ENCODE peak calls at places on chromosomes 6 and 20, in four cellular contexts. P is mucosa of descending colon, M is left ventricle myocardium inferior, Y is NB4. K is an unnamed sample.

GRCh38 chr6:163128324-163128723 is 286.2 kb upstream of the QKI start:
- DNase-seq in P (no peak), M (no peak), Y (no peak), K (no peak)

GRCh38 chr20:62737271-62737761 is 28.7 kb downstream of the NTSR1 start:
- DNase-seq in P (peak; percentile 52), M (peak; percentile 8), Y (peak; percentile 33), K (no peak)

GRCh38 chr20:48667889-48668413 is 159.8 kb downstream of the PREX1 start:
- DNase-seq in P (no peak), M (no peak), Y (no peak), K (no peak)

GRCh38 chr6:106275692-106276091 is 49.9 kb downstream of the ATG5 start:
- DNase-seq in P (no peak), M (no peak), Y (no peak), K (peak; percentile 14)

GRCh38 chr6:2353412-2354137 is 108.2 kb upstream of the GMDS start:
- DNase-seq in P (no peak), M (peak; percentile 37), Y (peak; percentile 79), K (peak; percentile 73)

GRCh38 chr6:85360794-85361642 is 88.9 kb upstream of the NT5E start:
- DNase-seq in P (no peak), M (no peak), Y (peak; percentile 18), K (peak; percentile 19)

GRCh38 chr20:59785986-59786753 is 147.3 kb downstream of the SYCP2 start:
- DNase-seq in P (no peak), M (no peak), Y (peak; percentile 23), K (no peak)

GRCh38 chr6:148973809-148974208 is 227.0 kb downstream of the UST start:
- DNase-seq in P (no peak), M (no peak), Y (peak; percentile 12), K (no peak)

GRCh38 chr20:51333446-51333845 is 209.1 kb downstream of the NFATC2 start:
- DNase-seq in P (no peak), M (no peak), Y (no peak), K (no peak)

GRCh38 chr6:92667843-92668242 is 751.5 kb downstream of the EPHA7 start:
- DNase-seq in P (no peak), M (no peak), Y (no peak), K (no peak)

GRCh38 chr20:10170261-10170660 is 48.4 kb upstream of the SNAP25 start:
- DNase-seq in P (no peak), M (no peak), Y (no peak), K (no peak)

GRCh38 chr6:158638393-158638792 is 6.2 kb downstream of the DYNLT1 start:
- DNase-seq in P (peak; percentile 13), M (no peak), Y (no peak), K (no peak)

GRCh38 chr20:61464634-61465033 is 212.6 kb downstream of the CDH4 start:
- DNase-seq in P (no peak), M (no peak), Y (no peak), K (no peak)

GRCh38 chr20:32470025-32470861 is 112.1 kb downstream of the ASXL1 start:
- DNase-seq in P (peak; percentile 64), M (peak; percentile 64), Y (peak; percentile 77), K (peak; percentile 70)

GRCh38 chr20:44030394-44030793 is 115.7 kb downstream of the TOX2 start:
- DNase-seq in P (no peak), M (no peak), Y (no peak), K (no peak)

GRCh38 chr6:111576302-111576701 is 29.4 kb downstream of the TRAF3IP2 start:
- DNase-seq in P (no peak), M (no peak), Y (peak; percentile 78), K (no peak)

GRCh38 chr6:47655719-47656595 is 42.4 kb upstream of the ADGRF4 start:
- DNase-seq in P (peak; percentile 58), M (no peak), Y (peak; percentile 65), K (peak; percentile 16)

GRCh38 chr6:120198033-120198432 is 848.5 kb upstream of the MAN1A1 start:
- DNase-seq in P (no peak), M (no peak), Y (peak; percentile 7), K (no peak)

GRCh38 chr20:53021934-53022333 is 49.8 kb downstream of the TSHZ2 start:
- DNase-seq in P (no peak), M (no peak), Y (no peak), K (peak; percentile 19)

GRCh38 chr6:72933216-72933615 is 292.1 kb downstream of the KHDC1L start:
- DNase-seq in P (no peak), M (no peak), Y (no peak), K (no peak)

GRCh38 chr20:18428490-18429173 is 38.2 kb downstream of the DZANK1 start:
- DNase-seq in P (no peak), M (peak; percentile 17), Y (no peak), K (no peak)

GRCh38 chr6:57221191-57221935 is 744 bp downstream of the RAB23 start:
- DNase-seq in P (peak; percentile 86), M (peak; percentile 51), Y (peak; percentile 89), K (peak; percentile 66)

GRCh38 chr6:113649916-113650609 is 207.1 kb upstream of the MARCKS start:
- DNase-seq in P (no peak), M (no peak), Y (no peak), K (no peak)

GRCh38 chr20:9520096-9520495 is 5.7 kb downstream of the LAMP5 start:
- DNase-seq in P (no peak), M (no peak), Y (no peak), K (no peak)

GRCh38 chr6:71164890-71165289 is 123.7 kb upstream of the OGFRL1 start:
- DNase-seq in P (no peak), M (no peak), Y (no peak), K (no peak)

GRCh38 chr20:38210741-38211140 is 45.7 kb upstream of the TGM2 start:
- DNase-seq in P (no peak), M (no peak), Y (no peak), K (no peak)

GRCh38 chr6:56380476-56380875 is 133.1 kb upstream of the COL21A1 start:
- DNase-seq in P (no peak), M (no peak), Y (no peak), K (no peak)

DNA sequence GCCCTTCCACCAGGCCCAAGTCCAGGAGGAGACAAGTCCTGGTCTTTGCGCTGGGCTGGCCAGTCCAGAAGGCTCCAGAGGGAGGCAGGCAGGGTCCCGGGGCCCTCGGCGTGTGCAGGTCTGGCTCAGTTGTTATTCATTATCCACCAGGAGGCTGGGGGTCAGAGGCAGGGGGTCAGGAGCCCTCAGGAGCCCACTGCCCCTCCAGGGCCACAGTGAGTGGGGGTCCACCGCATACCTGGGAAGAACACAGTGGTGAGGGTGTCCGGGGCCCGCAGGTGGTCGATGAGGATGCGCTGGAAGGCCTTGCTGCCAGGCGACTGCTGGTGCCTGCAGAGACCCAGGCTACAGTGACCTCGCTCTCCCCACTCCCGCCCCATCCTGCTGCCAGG is 4.4 kb upstream of the C20orf144 start:
- DNase-seq in P (no peak), M (peak; percentile 9), Y (no peak), K (no peak)
- TF ChIP-seq CTCF in P (no peak), M (no peak), Y (no peak), K (no peak)

GRCh38 chr20:1842281-1842680 is 52.9 kb upstream of the SIRPA start:
- DNase-seq in P (no peak), M (no peak), Y (no peak), K (no peak)

GRCh38 chr20:1846341-1846740 is 48.9 kb upstream of the SIRPA start:
- DNase-seq in P (no peak), M (no peak), Y (no peak), K (no peak)

GRCh38 chr20:1845701-1846100 is 49.5 kb upstream of the SIRPA start:
- DNase-seq in P (no peak), M (no peak), Y (no peak), K (no peak)

GRCh38 chr20:1847780-1848179 is 47.4 kb upstream of the SIRPA start:
- DNase-seq in P (no peak), M (no peak), Y (no peak), K (no peak)

DNA sequence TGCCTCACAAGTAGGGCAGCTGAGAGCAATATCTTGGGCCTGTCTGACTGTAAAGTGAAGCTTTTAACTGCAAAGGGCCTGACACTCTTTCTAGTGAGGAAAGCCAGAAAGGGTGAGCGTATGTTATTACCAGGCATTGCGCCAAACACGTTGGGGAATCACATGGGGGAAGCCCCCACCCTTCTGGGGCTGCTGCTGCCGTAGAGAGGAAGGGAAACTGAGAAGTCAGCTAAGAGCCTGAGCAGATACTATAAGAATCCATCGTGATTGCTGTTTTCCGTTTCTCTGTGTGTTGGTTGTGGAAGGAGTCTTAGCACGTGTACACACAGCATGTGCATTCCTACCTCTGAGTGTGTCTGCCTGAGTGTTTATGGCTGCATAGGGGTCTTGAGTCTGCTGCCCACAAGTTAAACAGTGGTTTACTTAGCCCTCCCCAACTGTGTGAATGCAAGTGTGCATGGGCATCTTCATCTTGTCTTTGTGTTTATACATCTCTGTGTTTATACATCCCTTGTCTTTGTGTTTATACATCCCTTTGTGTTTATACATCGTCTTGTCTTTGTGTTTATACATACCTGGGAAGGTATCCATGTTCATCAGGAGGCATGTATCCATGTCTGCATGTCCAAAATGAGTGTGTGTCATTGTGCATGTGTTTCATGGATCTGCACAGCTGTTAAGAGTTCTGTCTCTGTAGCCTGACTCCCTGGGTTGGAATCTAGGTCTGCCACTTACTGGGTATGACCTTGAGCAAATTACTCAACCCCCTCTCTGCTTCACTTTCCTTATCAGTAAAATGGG is 50.3 kb upstream of the SIRPA start:
- DNase-seq in P (no peak), M (peak; percentile 39), Y (peak; percentile 77), K (peak; percentile 86)
- H3K4me3 ChIP-seq in P (no peak overlapping the region), M (no peak overlapping the region), Y (no peak overlapping the region), K (no peak overlapping the region)

GRCh38 chr6:83960704-83961103 is 72.9 kb upstream of the MRAP2 start:
- DNase-seq in P (no peak), M (no peak), Y (no peak), K (peak; percentile 9)
- TF ChIP-seq CTCF in P (no peak), M (no peak), Y (no peak), K (no peak)

GRCh38 chr6:34226731-34227586 is 9.7 kb upstream of the HMGA1 start:
- DNase-seq in P (no peak), M (no peak), Y (peak; percentile 81), K (no peak)

GRCh38 chr6:34225551-34225950 is 11.1 kb upstream of the HMGA1 start:
- DNase-seq in P (no peak), M (no peak), Y (no peak), K (no peak)

GRCh38 chr6:34226066-34226465 is 10.6 kb upstream of the HMGA1 start:
- DNase-seq in P (no peak), M (no peak), Y (no peak), K (no peak)

GRCh38 chr6:34223964-34224940 is 12.4 kb upstream of the HMGA1 start:
- DNase-seq in P (peak; percentile 96), M (peak; percentile 92), Y (peak; percentile 96), K (peak; percentile 97)

GRCh38 chr6:34223381-34223963 is 13.2 kb upstream of the HMGA1 start:
- DNase-seq in P (peak; percentile 71), M (no peak), Y (no peak), K (no peak)
- H3K4me3 ChIP-seq in P (no peak overlapping the region), M (peak overlapping the region; percentile 82), Y (peak overlapping the region; percentile 28), K (peak overlapping the region; percentile 24)

GRCh38 chr6:102798631-102799030 is 1405.1 kb downstream of the GRIK2 start:
- DNase-seq in P (no peak), M (no peak), Y (no peak), K (no peak)
- TF ChIP-seq CTCF in P (no peak), M (no peak), Y (no peak), K (no peak)